ENCODE peak calls at places on chromosome 17, in five cellular contexts. G, O, W, J and C are unnamed samples.

GRCh38 chr17:80826955-80827645 is 164.5 kb upstream of the CHMP6 start:
- DNase-seq in J (no peak), W (peak; percentile 77), G (no peak), O (peak; percentile 100), C (peak; percentile 52)

GRCh38 chr17:41494524-41494923 is 4.8 kb upstream of the KRT36 start:
- DNase-seq in O (peak; percentile 69), G (no peak), J (no peak), W (no peak), C (no peak)

GRCh38 chr17:7843536-7844291 is 9.7 kb downstream of the KDM6B start:
- DNase-seq in G (peak; percentile 89), J (peak; percentile 90), W (peak; percentile 90), O (peak; percentile 94), C (peak; percentile 85)

GRCh38 chr17:83116783-83117555 is 37.6 kb downstream of the METRNL start:
- DNase-seq in O (no peak), J (no peak), G (no peak), W (no peak), C (no peak)

GRCh38 chr17:980406-981291 is 1.1 kb upstream of the NXN start:
- DNase-seq in G (peak; percentile 95), J (peak; percentile 68), O (peak; percentile 96), W (peak; percentile 77), C (peak; percentile 85)

GRCh38 chr17:74513987-74514631 is 17.2 kb downstream of the CD300LB start:
- DNase-seq in J (peak; percentile 47), W (peak; percentile 55), O (peak; percentile 80), G (peak; percentile 87), C (no peak)

GRCh38 chr17:75159196-75160031 is 5.1 kb upstream of the JPT1 start:
- DNase-seq in G (no peak), O (peak; percentile 52), W (no peak), J (no peak), C (no peak)

GRCh38 chr17:16037636-16038035 is 38.0 kb downstream of the TTC19 start:
- DNase-seq in W (no peak), G (no peak), J (no peak), O (peak; percentile 57), C (no peak)

GRCh38 chr17:14150604-14151003 is 81.3 kb downstream of the COX10 start:
- DNase-seq in J (no peak), W (no peak), G (no peak), O (no peak), C (no peak)

GRCh38 chr17:35245196-35245486 is 2.3 kb downstream of the SLFN5 start:
- DNase-seq in W (peak; percentile 63), O (peak; percentile 95), J (no peak), G (no peak), C (no peak)

GRCh38 chr17:76182016-76182764 is 41.1 kb upstream of the FOXJ1 start:
- DNase-seq in W (peak; percentile 97), G (peak; percentile 95), O (peak; percentile 87), J (peak; percentile 85), C (peak; percentile 95)

GRCh38 chr17:951388-952132 is 28.0 kb downstream of the NXN start:
- DNase-seq in J (no peak), O (peak; percentile 77), G (no peak), W (peak; percentile 90), C (peak; percentile 54)

GRCh38 chr17:45293413-45294211 is 23.2 kb downstream of the MAP3K14 start:
- DNase-seq in G (no peak), J (no peak), O (peak; percentile 96), W (peak; percentile 93), C (no peak)

GRCh38 chr17:6608321-6608720 is 32.2 kb downstream of the KIAA0753 start:
- DNase-seq in O (peak; percentile 73), G (no peak), W (peak; percentile 51), J (no peak), C (no peak)

GRCh38 chr17:82049106-82049505 is 2.5 kb downstream of the RFNG start:
- DNase-seq in W (no peak), J (no peak), G (no peak), O (peak; percentile 31), C (no peak)

DNA sequence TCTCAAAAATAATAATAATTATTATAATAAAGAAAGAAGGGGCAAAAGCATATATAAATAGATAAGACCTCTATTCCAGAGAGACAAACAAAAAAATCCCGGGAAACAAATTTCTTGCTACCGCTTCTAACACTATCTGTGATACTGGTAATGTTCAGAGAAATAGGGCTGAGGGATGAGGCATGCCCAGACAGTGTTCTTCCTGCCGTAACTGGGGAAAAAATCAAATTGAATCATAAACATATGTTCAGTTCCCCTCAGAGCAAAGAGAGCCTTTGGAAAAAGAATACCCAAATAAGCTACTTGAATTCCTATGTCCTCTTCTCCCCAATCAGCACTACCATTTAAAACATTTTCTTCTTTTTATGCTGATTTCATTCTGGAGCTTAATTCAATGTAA is 688.0 kb downstream of the KCNJ2 start:
- DNase-seq in O (no peak), W (no peak), G (no peak), J (no peak), C (no peak)
- H3K4me3 ChIP-seq in O (no peak overlapping the region), W (no peak overlapping the region), G (no peak overlapping the region), J (no peak overlapping the region), C (no peak overlapping the region)

DNA sequence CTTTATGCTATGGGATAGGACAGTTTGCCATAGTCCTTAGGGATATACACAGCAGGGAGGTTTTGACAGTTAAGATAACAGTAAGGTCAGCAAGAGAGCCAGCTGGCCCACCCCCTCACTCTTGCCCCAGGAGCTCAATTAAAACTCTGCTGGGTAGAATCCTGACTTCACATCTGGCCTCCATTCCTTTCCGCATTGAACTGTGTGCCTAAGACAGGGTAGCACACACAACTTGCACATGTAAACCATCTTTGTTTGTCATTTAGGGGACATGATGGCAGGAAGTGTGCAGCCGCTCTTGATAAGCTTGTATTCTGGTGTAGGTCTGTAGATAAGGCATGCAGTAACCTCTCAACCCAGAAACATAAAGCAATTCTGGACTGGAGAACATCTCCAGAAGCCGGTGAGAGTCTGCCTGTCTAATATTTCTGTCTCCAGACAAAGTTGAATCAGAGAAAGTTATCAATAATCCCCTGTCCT is 5.2 kb downstream of the MINK1 start:
- DNase-seq in J (no peak), G (no peak), W (no peak), O (no peak), C (no peak)
- H3K27ac ChIP-seq in J (no peak overlapping the region), G (no peak overlapping the region), W (no peak overlapping the region), O (no peak overlapping the region), C (no peak overlapping the region)

GRCh38 chr17:64216030-64216384 is 47.1 kb downstream of the TEX2 start:
- DNase-seq in J (no peak), G (no peak), O (peak; percentile 56), W (no peak), C (no peak)
- H3K4me1 ChIP-seq in J (no peaks in the 10 kb centered on the region), G (no peaks in the 10 kb centered on the region), O (peaks cover 56% of the 10 kb centered on the region), W (no peaks in the 10 kb centered on the region), C (peaks cover 14% of the 10 kb centered on the region)

GRCh38 chr17:28369684-28370034 is 448 bp downstream of the VTN start:
- DNase-seq in O (no peak), J (no peak), G (no peak), W (no peak), C (no peak)

GRCh38 chr17:28368915-28369683 is 1.0 kb downstream of the VTN start:
- DNase-seq in W (no peak), O (no peak), J (no peak), G (no peak), C (no peak)

GRCh38 chr17:28370744-28371103 is 617 bp upstream of the VTN start:
- DNase-seq in J (no peak), O (no peak), W (no peak), G (no peak), C (no peak)

GRCh38 chr17:28371245-28372202 is at the start of gene SARM1:
- DNase-seq in G (peak; percentile 91), J (peak; percentile 80), W (peak; percentile 95), O (peak; percentile 88), C (peak; percentile 77)

GRCh38 chr17:28370035-28370743 is at the start of gene VTN:
- DNase-seq in J (no peak), O (peak; percentile 36), G (no peak), W (peak; percentile 78), C (peak; percentile 73)
- H3K4me3 ChIP-seq in J (peak within 1 kb of the TSS; percentile 55), O (peak within 1 kb of the TSS; percentile 65), G (peak within 1 kb of the TSS; percentile 80), W (peak within 1 kb of the TSS; percentile 57), C (peak within 1 kb of the TSS; percentile 38)

DNA sequence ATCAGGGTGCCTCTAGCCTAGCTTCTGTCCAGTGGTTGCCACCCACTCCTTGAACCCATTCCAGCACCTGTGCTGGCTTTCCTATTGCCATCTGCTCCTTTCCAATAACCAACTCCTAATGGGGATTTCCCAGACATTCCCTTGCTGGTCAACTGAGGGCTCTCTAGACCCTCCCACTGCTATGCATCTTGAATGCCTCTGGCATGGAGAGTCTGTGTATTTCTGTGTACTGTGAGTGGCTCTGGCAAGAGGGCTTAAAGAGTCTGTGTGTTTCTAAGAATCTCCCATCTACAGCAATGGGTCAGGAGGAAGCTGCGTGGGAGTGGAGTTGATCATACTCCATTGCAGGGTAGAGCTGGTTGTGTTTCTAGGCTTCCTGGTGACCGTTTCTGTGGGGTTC is 11.0 kb upstream of the EPN3 start:
- DNase-seq in J (no peak), O (no peak), W (no peak), G (no peak), C (no peak)
- H3K27ac ChIP-seq in J (no peak overlapping the region), O (no peak overlapping the region), W (no peak overlapping the region), G (no peak overlapping the region), C (no peak overlapping the region)

DNA sequence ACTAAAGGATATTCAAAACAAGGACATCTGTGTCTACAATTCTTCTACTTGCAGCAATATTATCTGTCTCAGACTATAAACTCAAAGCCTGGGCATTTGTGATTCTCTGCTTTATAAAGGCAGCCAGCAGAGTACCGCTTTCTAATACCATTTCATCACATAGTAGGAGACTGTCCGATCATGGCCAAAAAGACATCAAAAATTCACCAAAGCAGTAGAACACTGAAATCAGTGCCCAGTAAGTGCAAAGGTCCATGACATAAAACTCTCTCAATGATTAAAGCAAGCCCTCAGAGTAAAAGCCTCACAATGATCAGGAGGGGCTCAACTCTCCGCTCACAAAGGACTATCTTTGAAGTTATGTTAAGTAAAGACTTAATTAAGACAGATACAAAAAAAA is 23.0 kb downstream of the ERN1 start:
- DNase-seq in W (no peak), G (no peak), O (no peak), J (no peak), C (no peak)
- H3K4me1 ChIP-seq in W (peaks cover 60% of the 10 kb centered on the region), G (peaks cover 91% of the 10 kb centered on the region), O (peaks cover 11% of the 10 kb centered on the region), J (peaks cover 51% of the 10 kb centered on the region), C (peaks cover 48% of the 10 kb centered on the region)

DNA sequence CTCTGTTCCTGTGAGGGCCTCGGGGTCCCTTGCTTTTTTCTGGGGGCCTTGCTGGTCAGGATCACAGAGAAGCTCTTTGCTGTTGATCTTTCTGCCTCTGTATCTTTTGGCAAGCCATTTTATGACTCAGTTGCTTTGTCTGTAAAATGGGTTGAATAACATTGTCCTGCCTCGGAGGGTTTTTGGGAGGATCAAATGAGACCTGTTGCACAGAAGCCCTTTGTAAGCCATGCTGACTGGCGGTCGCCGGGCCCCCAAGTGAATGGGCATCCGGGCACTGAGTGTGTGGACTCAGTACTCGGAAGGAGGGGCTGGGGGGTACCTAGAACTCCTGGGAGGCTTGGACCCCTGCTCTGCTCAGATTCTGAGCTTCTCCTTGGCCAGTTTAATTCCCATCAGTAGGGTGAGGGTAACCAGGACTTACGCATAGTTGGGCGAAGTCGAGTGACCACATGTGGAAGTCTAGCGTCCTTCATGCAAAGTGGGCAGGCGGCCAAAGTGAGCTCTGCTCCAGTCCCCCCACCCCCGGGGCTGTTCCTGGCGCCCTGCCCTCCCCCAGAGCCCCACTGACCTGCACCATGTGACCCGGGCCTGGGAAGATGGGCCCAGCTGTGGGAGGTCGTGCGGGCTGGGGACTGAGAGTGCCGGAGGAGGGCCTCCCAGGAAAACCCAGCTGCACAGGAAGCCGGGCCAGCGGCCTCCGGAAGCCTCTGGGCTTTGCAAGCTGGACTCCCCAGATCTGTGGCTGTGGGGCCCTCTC is 284.0 kb downstream of the SEC14L1 start:
- DNase-seq in G (peak; percentile 45), W (no peak), J (no peak), O (peak; percentile 66), C (peak; percentile 90)
- H3K4me3 ChIP-seq in G (no peak overlapping the region), W (peak overlapping the region; percentile 9), J (no peak overlapping the region), O (no peak overlapping the region), C (no peak overlapping the region)